ENCODE peak calls at places on chromosomes 13 and 19, in seven cellular contexts. V is lower leg skin, B is breast epithelium, P is suprapubic skin, R is GM12892, E is tibial nerve, T is testis. H is an unnamed sample.

GRCh38 chr19:2511570-2511969 is 35.6 kb downstream of the GADD45B start:
- DNase-seq in P (no peak), R (no peak), B (no peak), E (no peak), T (no peak), V (no peak), H (no peak)

GRCh38 chr13:39942901-39943273 is 287.4 kb downstream of the COG6 start:
- DNase-seq in B (peak), E (peak), V (peak), P (peak), T (peak), R (peak), H (peak)

GRCh38 chr13:113820813-113821651 is 42.8 kb downstream of the GAS6 start:
- DNase-seq in B (peak), R (no peak), P (peak), E (peak), V (peak), T (peak), H (peak)

GRCh38 chr13:55439450-55439849 is 1701.3 kb upstream of the PRR20A start:
- DNase-seq in P (no peak), R (no peak), B (no peak), E (no peak), T (no peak), V (no peak), H (no peak)

GRCh38 chr19:5891938-5892771 is 11.4 kb downstream of the NDUFA11 start:
- DNase-seq in P (no peak), B (no peak), T (no peak), R (no peak), E (no peak), V (no peak), H (no peak)

GRCh38 chr19:28023064-28023463 is 1189.9 kb downstream of the UQCRFS1 start:
- DNase-seq in V (peak), T (no peak), R (no peak), B (no peak), P (no peak), E (no peak), H (no peak)

GRCh38 chr13:23754506-23754905 is 134.7 kb downstream of the MIPEP start:
- DNase-seq in B (no peak), V (no peak), T (peak), P (no peak), R (no peak), E (no peak), H (no peak)

GRCh38 chr13:21458457-21458815 is 667 bp downstream of the ZDHHC20 start:
- DNase-seq in B (peak), V (no peak), T (peak), P (no peak), R (peak), E (no peak), H (peak)

GRCh38 chr13:37485766-37486165 is 112.8 kb downstream of the POSTN start:
- DNase-seq in P (no peak), T (no peak), R (no peak), E (no peak), V (no peak), B (no peak), H (no peak)

GRCh38 chr13:33782631-33783030 is 35.3 kb upstream of the RFC3 start:
- DNase-seq in R (no peak), V (no peak), T (no peak), B (no peak), E (no peak), P (no peak), H (no peak)

GRCh38 chr13:26480246-26480855 is 77.1 kb upstream of the WASF3 start:
- DNase-seq in V (peak), T (no peak), P (no peak), E (no peak), B (no peak), R (no peak), H (no peak)

GRCh38 chr19:41753159-41753558 is 2.2 kb upstream of the CEACAM6 start:
- DNase-seq in R (peak), B (peak), E (no peak), P (no peak), V (peak), T (peak), H (peak)

GRCh38 chr19:13961826-13962737 is 9.8 kb downstream of the DCAF15 start:
- DNase-seq in E (no peak), P (no peak), R (no peak), V (no peak), B (no peak), T (peak), H (no peak)
- TF ChIP-seq POLR2A in E (no peak), P (no peak), R (no peak), V (no peak), B (no peak), T (no peak), H (no peak)

GRCh38 chr19:36605101-36605838 is at the start of gene ZNF382:
- DNase-seq in R (peak), E (no peak), T (peak), B (peak), V (peak), P (peak), H (no peak)
- TF ChIP-seq POLR2A in R (peak), E (peak), T (no peak), B (no peak), V (no peak), P (no peak), H (peak)

GRCh38 chr19:48588670-48589399 is 17.7 kb upstream of the SPACA4 start:
- DNase-seq in E (peak), V (peak), B (peak), P (peak), R (peak), T (peak), H (peak)
- TF ChIP-seq POLR2A in E (no peak), V (no peak), B (no peak), P (no peak), R (no peak), T (no peak), H (no peak)

GRCh38 chr19:17470204-17470841 is at the start of gene SLC27A1:
- DNase-seq in V (peak), T (peak), R (peak), E (peak), P (peak), B (peak), H (peak)
- TF ChIP-seq POLR2A in V (no peak), T (no peak), R (no peak), E (peak), P (no peak), B (no peak), H (no peak)

GRCh38 chr13:43665388-43665787 is 121.4 kb downstream of the ENOX1 start:
- DNase-seq in V (no peak), B (no peak), T (no peak), P (no peak), E (no peak), R (no peak), H (no peak)
- TF ChIP-seq POLR2A in V (no peak), B (no peak), T (no peak), P (no peak), E (no peak), R (no peak), H (no peak)

DNA sequence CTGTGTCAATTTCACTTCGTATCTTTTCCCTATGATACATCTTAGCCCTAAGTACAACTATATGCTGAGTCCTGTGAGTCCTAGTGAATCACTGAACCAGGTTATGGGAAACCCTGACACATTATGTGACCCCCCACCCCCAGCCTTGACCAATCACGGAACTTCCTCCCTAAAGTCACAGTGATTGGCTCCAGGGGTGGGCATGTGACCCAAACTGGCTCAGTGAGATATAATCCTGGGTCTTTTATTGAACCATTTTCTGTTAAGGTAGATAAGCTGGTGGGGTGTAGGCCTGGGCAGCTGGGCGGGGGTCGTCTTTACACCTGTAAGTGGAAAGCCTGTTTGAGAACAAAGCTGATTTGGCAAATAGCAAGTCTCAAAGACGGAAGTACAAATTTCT is 19.8 kb upstream of the FBL start:
- DNase-seq in R (no peak), E (no peak), V (no peak), B (no peak), P (no peak), T (no peak), H (no peak)
- TF ChIP-seq POLR2A in R (no peak), E (no peak), V (no peak), B (no peak), P (no peak), T (no peak), H (no peak)

GRCh38 chr13:67152123-67152522 is 78.0 kb downstream of the PCDH9 start:
- DNase-seq in R (no peak), P (no peak), E (no peak), T (no peak), V (no peak), B (no peak), H (no peak)

GRCh38 chr13:67158903-67159302 is 71.2 kb downstream of the PCDH9 start:
- DNase-seq in E (no peak), R (no peak), P (no peak), V (no peak), T (no peak), B (no peak), H (no peak)

GRCh38 chr13:67156718-67157049 is 73.5 kb downstream of the PCDH9 start:
- DNase-seq in P (no peak), T (no peak), R (no peak), V (no peak), E (no peak), B (no peak), H (no peak)

GRCh38 chr13:67150608-67151007 is 79.5 kb downstream of the PCDH9 start:
- DNase-seq in E (no peak), P (no peak), R (no peak), T (no peak), V (no peak), B (no peak), H (no peak)

DNA sequence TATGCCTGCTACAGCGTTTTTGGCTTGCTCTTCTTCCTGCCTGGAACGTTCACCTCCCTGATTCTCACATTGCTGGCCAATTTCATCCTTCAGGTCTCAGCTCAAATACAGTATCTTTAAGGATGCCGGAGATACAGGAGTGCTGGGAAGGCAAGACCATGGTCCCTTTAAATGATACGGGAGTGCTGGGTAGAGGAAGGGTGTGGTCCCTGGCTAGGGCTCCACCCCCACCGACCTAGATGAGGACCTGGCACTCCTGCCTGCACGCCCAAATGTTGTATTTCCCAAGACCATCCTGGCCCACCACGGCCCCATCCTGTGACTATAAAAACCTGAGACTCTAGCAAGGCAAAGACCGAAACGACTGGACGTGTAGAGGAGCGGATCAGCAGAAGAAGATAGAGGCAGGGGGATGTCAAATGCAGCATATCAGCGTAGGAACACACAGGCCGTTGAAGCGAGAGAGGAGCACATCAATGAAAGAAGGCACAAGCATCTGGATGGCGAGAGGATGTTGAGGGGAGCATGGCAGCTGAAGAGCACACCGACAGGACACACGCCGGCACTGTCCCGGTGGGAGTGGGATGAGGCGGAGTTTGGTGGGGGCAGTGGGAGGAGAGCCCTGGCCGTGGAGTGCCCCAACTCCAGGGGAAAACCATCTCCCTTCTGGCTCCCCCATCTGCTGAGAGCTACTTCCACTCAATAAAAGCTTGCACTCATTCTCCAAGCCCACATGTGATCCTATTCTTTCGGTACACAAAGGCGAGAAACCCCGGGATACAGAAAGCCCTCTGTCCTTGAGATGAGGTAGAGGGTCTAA is 74.0 kb downstream of the PCDH9 start:
- DNase-seq in E (no peak), B (no peak), T (peak), V (no peak), P (no peak), R (no peak), H (no peak)
- TF ChIP-seq POLR2A in E (no peak), B (no peak), T (no peak), V (no peak), P (no peak), R (no peak), H (no peak)

GRCh38 chr19:57599377-57599760 is 316 bp upstream of the ZNF530 start:
- DNase-seq in R (no peak), B (no peak), E (no peak), P (no peak), V (no peak), T (no peak), H (no peak)

GRCh38 chr19:57599761-57600383 is at the start of gene ZNF530:
- DNase-seq in B (peak), V (peak), T (peak), E (peak), R (peak), P (peak), H (peak)
- TF ChIP-seq POLR2A in B (no peak), V (no peak), T (no peak), E (no peak), R (peak), P (no peak), H (peak)

DNA sequence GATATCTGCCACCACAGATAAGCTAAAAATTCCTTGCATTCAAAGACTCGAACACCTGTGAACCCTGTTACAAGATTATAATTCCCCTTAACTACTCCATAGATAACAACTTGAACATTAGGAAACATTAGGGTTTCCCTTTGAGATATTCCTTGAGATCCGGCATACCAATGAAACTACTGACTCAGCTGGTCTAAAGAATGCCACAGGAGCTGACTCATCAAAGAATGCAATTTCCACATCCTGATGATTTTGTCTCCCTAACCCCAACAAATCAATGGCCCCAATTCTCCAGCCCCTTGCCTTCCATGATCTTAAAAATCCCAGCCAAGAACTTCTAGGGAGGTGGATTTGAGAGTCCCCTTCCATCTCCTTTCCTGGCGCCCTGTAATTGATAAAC is 35.6 kb upstream of the ZNF599 start:
- DNase-seq in E (no peak), T (no peak), P (no peak), R (no peak), B (no peak), V (no peak), H (peak)
- TF ChIP-seq POLR2A in E (no peak), T (no peak), P (no peak), R (no peak), B (no peak), V (no peak), H (no peak)

GRCh38 chr13:46373623-46374022 is 13.4 kb downstream of the RUBCNL start:
- DNase-seq in B (no peak), P (no peak), T (no peak), E (no peak), R (no peak), V (no peak), H (no peak)

GRCh38 chr13:46372071-46372470 is 15.0 kb downstream of the RUBCNL start:
- DNase-seq in P (no peak), R (no peak), V (no peak), B (no peak), E (no peak), T (no peak), H (no peak)

GRCh38 chr13:46374710-46375109 is 12.3 kb downstream of the RUBCNL start:
- DNase-seq in P (no peak), V (no peak), B (no peak), R (no peak), E (no peak), T (no peak), H (no peak)

GRCh38 chr13:46367622-46368327 is 19.3 kb downstream of the RUBCNL start:
- DNase-seq in P (no peak), B (no peak), R (no peak), T (no peak), E (no peak), V (no peak), H (no peak)

DNA sequence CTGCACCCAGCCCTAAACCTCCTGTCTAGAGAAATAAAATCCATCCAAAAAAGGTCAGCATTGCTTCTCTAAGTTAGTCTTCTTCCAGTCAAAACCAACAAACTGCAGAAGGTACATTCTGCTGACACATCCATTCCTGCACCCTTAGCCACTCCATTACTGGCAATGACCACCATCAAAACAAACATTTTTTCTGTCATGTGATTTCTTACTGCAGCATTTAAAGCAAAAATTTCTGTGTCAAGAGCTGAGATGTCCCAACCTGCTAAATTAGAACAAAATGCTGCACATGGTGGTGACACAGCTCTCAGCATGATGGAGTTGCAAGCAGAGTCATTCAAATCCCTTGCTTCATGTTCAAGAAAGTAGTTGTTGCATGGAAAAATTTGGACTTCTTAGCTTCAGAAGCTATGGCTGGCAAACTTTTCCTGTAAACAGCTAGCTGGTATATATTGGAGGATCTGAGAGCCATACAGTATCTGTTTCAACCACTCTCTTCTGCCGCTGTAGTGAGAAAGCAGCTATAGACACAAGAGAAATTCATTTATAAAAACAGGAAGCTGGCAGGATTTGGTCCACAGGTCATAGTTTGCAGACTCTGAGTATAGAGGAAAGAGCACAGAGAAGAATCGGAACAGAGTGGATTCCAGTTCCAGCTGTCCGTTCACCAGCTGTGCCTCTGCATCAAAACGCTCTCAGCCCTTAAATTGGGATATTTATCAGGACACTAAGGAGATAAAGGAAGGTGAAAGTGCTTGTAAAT is 17.4 kb downstream of the RUBCNL start:
- DNase-seq in T (no peak), B (no peak), V (no peak), R (no peak), E (no peak), P (no peak), H (no peak)
- TF ChIP-seq POLR2A in T (no peak), B (no peak), V (no peak), R (no peak), E (no peak), P (no peak), H (no peak)

H was measured in H54.